ENCODE peak calls at places on chromosome 12, in five cellular contexts. H is SK-N-SH, B is K562, X is HepG2, U is H1. R is an unnamed sample. For H4K20me1, the result is how much of the 10 kb centered on the place peaks cover.

GRCh38 chr12:2382391-2383155 is 329.8 kb downstream of the CACNA1C start:
- DNase-seq in X (no peak), B (no peak), H (no peak), U (no peak), R (no peak)

GRCh38 chr12:62640910-62641448 is 174.4 kb downstream of the MON2 start:
- DNase-seq in B (no peak), X (no peak), H (no peak), U (no peak), R (peak)

GRCh38 chr12:121795029-121795977 is 1.8 kb upstream of the RHOF start:
- DNase-seq in B (peak), H (peak), U (peak), X (peak), R (no peak)

GRCh38 chr12:106015646-106016045 is 123.1 kb downstream of the NUAK1 start:
- DNase-seq in U (no peak), B (no peak), X (no peak), H (no peak), R (no peak)

GRCh38 chr12:105534068-105534467 is 203.6 kb downstream of the C12orf75 start:
- DNase-seq in X (no peak), H (no peak), U (no peak), B (no peak), R (no peak)

GRCh38 chr12:47811581-47812484 is 7.9 kb downstream of the HDAC7 start:
- DNase-seq in U (no peak), H (no peak), B (no peak), X (no peak), R (no peak)

GRCh38 chr12:29492884-29493283 is 4.6 kb downstream of the OVCH1 start:
- DNase-seq in X (no peak), U (no peak), B (no peak), H (no peak), R (no peak)

GRCh38 chr12:91211869-91212268 is 29.3 kb upstream of the DCN start:
- DNase-seq in U (no peak), H (no peak), X (no peak), B (no peak), R (no peak)

GRCh38 chr12:108620236-108620879 is 13.3 kb downstream of the SELPLG start:
- DNase-seq in X (peak), H (no peak), B (no peak), U (no peak), R (no peak)

GRCh38 chr12:13573698-13574321 is 377.3 kb downstream of the EMP1 start:
- DNase-seq in B (no peak), U (no peak), X (no peak), H (no peak), R (no peak)

GRCh38 chr12:11836282-11836963 is 186.9 kb downstream of the ETV6 start:
- DNase-seq in U (no peak), X (no peak), B (no peak), H (no peak), R (peak)

GRCh38 chr12:52839706-52840105 is 5.6 kb upstream of the KRT79 start:
- DNase-seq in X (no peak), B (no peak), H (no peak), U (no peak), R (no peak)

GRCh38 chr12:102730996-102731395 is 186.0 kb downstream of the PAH start:
- DNase-seq in U (no peak), X (no peak), H (no peak), B (no peak), R (no peak)

GRCh38 chr12:53499261-53500118 is at the start of gene MAP3K12:
- DNase-seq in X (no peak), H (peak), B (peak), U (no peak), R (no peak)

GRCh38 chr12:22856120-22856699 is 231.2 kb downstream of the ETNK1 start:
- DNase-seq in U (no peak), B (peak), H (peak), X (peak), R (no peak)

GRCh38 chr12:13851828-13852227 is 129.6 kb downstream of the GRIN2B start:
- DNase-seq in X (no peak), H (no peak), B (no peak), U (peak), R (no peak)

GRCh38 chr12:52350786-52351185 is 16.5 kb downstream of the KRT85 start:
- DNase-seq in X (no peak), H (no peak), U (no peak), B (no peak), R (no peak)

GRCh38 chr12:5227722-5228274 is 184.1 kb downstream of the KCNA5 start:
- DNase-seq in X (no peak), H (no peak), U (no peak), B (no peak), R (no peak)

GRCh38 chr12:91111366-91112321 is at the start of gene LUM:
- DNase-seq in X (no peak), H (peak), U (no peak), B (no peak), R (no peak)

GRCh38 chr12:39205969-39206368 is 237.0 kb downstream of the KIF21A start:
- DNase-seq in U (no peak), B (no peak), H (no peak), X (no peak), R (peak)

GRCh38 chr12:89162704-89163261 is 189.5 kb downstream of the DUSP6 start:
- DNase-seq in H (no peak), B (no peak), X (no peak), U (no peak), R (peak)

GRCh38 chr12:19967486-19967885 is 400.9 kb upstream of the PDE3A start:
- DNase-seq in X (no peak), H (no peak), U (no peak), B (no peak), R (peak)

GRCh38 chr12:7161811-7162210 is 27.7 kb upstream of the PEX5 start:
- DNase-seq in X (no peak), B (no peak), U (no peak), H (no peak), R (no peak)

DNA sequence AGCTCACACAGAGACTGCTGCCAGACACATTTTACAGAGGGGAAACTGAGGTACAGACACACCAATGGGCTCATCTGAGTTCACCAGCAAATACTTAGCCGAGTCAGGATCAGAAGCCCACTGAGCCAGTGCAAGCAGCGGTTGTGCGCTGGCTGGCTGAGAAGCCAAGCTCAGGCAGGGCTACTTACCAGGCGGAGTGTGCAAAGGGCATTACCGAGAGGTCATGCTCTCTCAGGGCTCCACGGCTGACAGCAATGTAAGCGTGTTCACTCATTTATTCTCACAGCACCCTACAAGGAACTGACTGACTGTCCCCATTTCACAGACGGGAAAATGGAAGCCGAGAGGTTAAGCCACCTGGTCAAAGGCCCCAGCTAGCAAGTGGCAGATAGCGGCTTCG is 63.7 kb downstream of the RFLNA start:
- DNase-seq in B (no peak), X (no peak), U (no peak), H (no peak), R (no peak)
- H4K20me1 ChIP-seq in B (under half), X (under half), U (under half), H (half or more), R (under half)

GRCh38 chr12:107126688-107127481 is 33.5 kb upstream of the CRY1 start:
- DNase-seq in U (no peak), H (peak), B (no peak), X (no peak), R (no peak)
- TF ChIP-seq GABPA in U (no peak), H (no peak), B (no peak), X (no peak), R (no peak)

DNA sequence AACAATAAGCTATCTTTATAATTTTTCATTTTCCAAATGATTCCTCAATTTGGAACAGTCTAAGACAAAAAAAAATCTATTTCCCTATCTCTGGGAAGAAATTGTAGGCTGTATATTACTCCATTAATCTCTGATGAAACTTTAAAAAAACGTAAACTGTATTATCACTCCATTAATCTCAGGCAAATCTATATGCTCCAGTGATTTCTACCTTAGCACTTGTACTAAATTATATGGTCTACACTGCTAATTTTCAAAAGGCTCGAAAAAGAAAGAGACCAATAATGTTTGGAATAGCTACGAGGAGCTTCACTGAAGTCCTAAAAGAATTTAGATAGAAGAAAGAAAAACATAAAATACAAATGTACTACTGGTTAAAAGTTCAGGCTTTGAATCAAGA is 19.7 kb downstream of the MED13L start:
- DNase-seq in B (no peak), H (no peak), U (no peak), X (no peak), R (no peak)
- H4K20me1 ChIP-seq in B (under half), H (half or more), U (under half), X (under half), R (under half)

DNA sequence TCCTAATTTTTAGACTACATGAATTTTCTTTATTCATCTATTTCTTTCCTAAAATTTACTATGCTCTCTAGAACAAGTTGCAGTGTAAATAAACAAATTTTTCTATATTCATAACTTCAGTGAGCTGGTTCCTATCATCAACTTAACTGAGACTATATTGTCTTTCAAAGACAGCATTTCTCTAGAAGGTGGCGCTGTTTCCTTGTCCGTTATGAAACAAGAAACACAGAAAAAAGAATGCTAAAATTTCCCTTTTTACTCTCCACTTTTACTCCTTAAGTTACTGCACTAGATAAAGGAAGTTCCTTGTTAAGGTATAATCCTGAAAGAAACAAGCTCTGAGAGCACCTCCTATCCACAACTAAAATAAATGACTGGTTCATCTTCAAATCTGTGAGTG is 8.2 kb upstream of the CLEC2A start:
- DNase-seq in B (no peak), X (no peak), U (no peak), H (no peak), R (no peak)
- TF ChIP-seq GABPA in B (no peak), X (no peak), U (no peak), H (no peak), R (no peak)

DNA sequence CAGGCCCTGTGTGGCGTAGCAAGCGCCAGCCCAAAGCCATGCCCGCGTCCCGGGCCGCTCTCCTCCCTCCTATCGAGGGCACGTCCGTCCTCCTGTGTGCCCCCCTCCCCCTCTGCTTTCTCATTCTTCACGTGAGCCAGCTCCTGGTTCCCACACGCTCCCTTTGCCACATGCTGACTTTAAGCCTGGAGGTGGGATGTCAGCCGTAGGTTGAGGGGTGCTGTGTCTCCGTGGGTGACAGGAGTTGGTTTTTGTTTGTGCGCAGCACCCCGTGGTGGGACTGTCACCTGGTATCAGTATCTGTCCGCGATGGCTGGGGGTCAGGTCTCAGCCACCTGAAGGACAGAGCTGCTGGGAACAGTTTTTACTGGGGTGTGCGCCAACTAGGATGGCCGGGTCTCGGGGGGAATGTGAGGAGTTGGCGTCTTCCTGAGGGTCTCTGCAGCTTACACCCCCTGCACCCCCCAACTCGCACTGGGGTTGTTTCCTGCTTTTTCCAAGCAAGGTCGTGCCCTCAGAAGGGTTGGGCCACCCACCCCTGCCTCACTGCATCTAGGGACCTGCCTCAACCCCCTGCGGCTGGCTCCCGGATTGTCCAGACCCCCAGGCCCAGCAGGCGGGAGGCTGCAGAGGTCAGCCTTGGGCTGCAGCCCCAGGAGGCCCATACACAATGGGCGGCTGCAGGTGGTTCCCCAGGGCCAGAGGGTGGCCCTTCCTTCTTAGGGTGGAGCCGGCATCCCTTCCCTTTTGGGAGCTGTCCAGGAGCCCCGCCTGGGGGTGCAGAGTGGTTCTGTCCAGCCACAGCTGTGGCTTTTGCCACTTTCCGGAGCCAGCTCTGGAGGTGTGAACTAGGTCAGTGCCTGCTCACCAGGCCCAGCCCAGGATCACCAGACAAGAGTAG is 7.3 kb downstream of the ULK1 start:
- DNase-seq in X (no peak), U (no peak), B (no peak), H (no peak), R (no peak)
- H4K20me1 ChIP-seq in X (under half), U (under half), B (under half), H (half or more), R (under half)

GRCh38 chr12:57126561-57126960 is 1.7 kb upstream of the LRP1 start:
- DNase-seq in X (no peak), H (no peak), U (no peak), B (peak), R (no peak)

GRCh38 chr12:57126061-57126460 is 2.2 kb upstream of the LRP1 start:
- DNase-seq in H (no peak), X (no peak), U (no peak), B (no peak), R (no peak)

GRCh38 chr12:57128519-57129247 is 400 bp downstream of the LRP1 start:
- DNase-seq in H (peak), X (no peak), U (no peak), B (no peak), R (no peak)

GRCh38 chr12:57127710-57128518 is at the start of gene LRP1:
- DNase-seq in B (peak), H (peak), X (peak), U (no peak), R (no peak)

GRCh38 chr12:57127101-57127709 is 1.1 kb upstream of the LRP1 start:
- DNase-seq in U (no peak), H (peak), B (peak), X (peak), R (no peak)
- TF ChIP-seq GABPA in U (no peak), H (no peak), B (no peak), X (no peak), R (no peak)

GRCh38 chr12:57131896-57132744 is 3.8 kb downstream of the LRP1 start:
- DNase-seq in U (no peak), X (no peak), H (peak), B (no peak), R (no peak)
- H4K20me1 ChIP-seq in U (under half), X (under half), H (half or more), B (under half), R (under half)

GRCh38 chr12:46787496-46788055 is 38.2 kb downstream of the SLC38A4 start:
- DNase-seq in U (no peak), X (no peak), B (no peak), H (no peak), R (no peak)
- TF ChIP-seq GABPA in U (no peak), X (no peak), B (no peak), H (no peak), R (no peak)

GRCh38 chr12:96211989-96212388 is 17.8 kb downstream of the ELK3 start:
- DNase-seq in H (no peak), B (no peak), X (no peak), U (no peak), R (no peak)
- H4K20me1 ChIP-seq in H (under half), B (under half), X (under half), U (under half), R (under half)

R was measured in GM12878.